ENCODE peak calls at places on chromosome 6, in nine cellular contexts. One of them, this sample, is unnamed. For H3K4me1, the result is how much of the 10 kb centered on the place peaks cover.

GRCh38 chr6:108589244-108589730 is 28.6 kb downstream of the FOXO3 start:
- DNase-seq in A549: peak
- DNase-seq in uterus: peak
- DNase-seq in adrenal gland: peak
- DNase-seq in body of pancreas: peak
- DNase-seq in right lobe of liver: peak
- DNase-seq in IMR-90: peak
- DNase-seq in HCT116: peak
- DNase-seq in testis: peak
- DNase-seq in this sample: peak

GRCh38 chr6:144528605-144529425 is 243.7 kb downstream of the UTRN start:
- DNase-seq in testis: no peak
- DNase-seq in IMR-90: peak
- DNase-seq in adrenal gland: no peak
- DNase-seq in right lobe of liver: no peak
- DNase-seq in A549: no peak
- DNase-seq in HCT116: no peak
- DNase-seq in uterus: no peak
- DNase-seq in body of pancreas: no peak
- DNase-seq in this sample: peak

GRCh38 chr6:167826230-167827061 is at the start of gene AFDN:
- DNase-seq in HCT116: no peak
- DNase-seq in uterus: peak
- DNase-seq in adrenal gland: peak
- DNase-seq in body of pancreas: peak
- DNase-seq in testis: peak
- DNase-seq in A549: peak
- DNase-seq in IMR-90: peak
- DNase-seq in right lobe of liver: peak
- DNase-seq in this sample: peak

GRCh38 chr6:151914475-151914874 is 107.0 kb downstream of the ESR1 start:
- DNase-seq in HCT116: no peak
- DNase-seq in adrenal gland: no peak
- DNase-seq in body of pancreas: no peak
- DNase-seq in right lobe of liver: no peak
- DNase-seq in IMR-90: no peak
- DNase-seq in A549: peak
- DNase-seq in testis: no peak
- DNase-seq in uterus: no peak
- DNase-seq in this sample: no peak

GRCh38 chr6:127458190-127458589 is 999 bp downstream of the KIAA0408 start:
- DNase-seq in adrenal gland: no peak
- DNase-seq in body of pancreas: no peak
- DNase-seq in right lobe of liver: no peak
- DNase-seq in testis: no peak
- DNase-seq in HCT116: no peak
- DNase-seq in A549: no peak
- DNase-seq in uterus: no peak
- DNase-seq in IMR-90: no peak
- DNase-seq in this sample: no peak

GRCh38 chr6:109076421-109076820 is 18.2 kb downstream of the SESN1 start:
- DNase-seq in HCT116: no peak
- DNase-seq in testis: no peak
- DNase-seq in right lobe of liver: no peak
- DNase-seq in body of pancreas: no peak
- DNase-seq in adrenal gland: no peak
- DNase-seq in uterus: no peak
- DNase-seq in IMR-90: no peak
- DNase-seq in A549: no peak
- DNase-seq in this sample: no peak

GRCh38 chr6:149503276-149503675 is 18.5 kb upstream of the ZC3H12D start:
- DNase-seq in adrenal gland: no peak
- DNase-seq in IMR-90: no peak
- DNase-seq in body of pancreas: no peak
- DNase-seq in uterus: no peak
- DNase-seq in HCT116: no peak
- DNase-seq in testis: no peak
- DNase-seq in A549: no peak
- DNase-seq in right lobe of liver: no peak
- DNase-seq in this sample: no peak

GRCh38 chr6:103534107-103534506 is 1325.6 kb downstream of the HACE1 start:
- DNase-seq in IMR-90: no peak
- DNase-seq in uterus: no peak
- DNase-seq in body of pancreas: no peak
- DNase-seq in A549: no peak
- DNase-seq in right lobe of liver: no peak
- DNase-seq in testis: no peak
- DNase-seq in adrenal gland: no peak
- DNase-seq in HCT116: no peak
- DNase-seq in this sample: no peak

GRCh38 chr6:111445786-111446395 is 37.1 kb downstream of the REV3L start:
- DNase-seq in body of pancreas: no peak
- DNase-seq in adrenal gland: no peak
- DNase-seq in HCT116: no peak
- DNase-seq in testis: no peak
- DNase-seq in A549: no peak
- DNase-seq in uterus: no peak
- DNase-seq in right lobe of liver: no peak
- DNase-seq in IMR-90: no peak
- DNase-seq in this sample: no peak

GRCh38 chr6:115544765-115545409 is 515.8 kb downstream of the FRK start:
- DNase-seq in uterus: no peak
- DNase-seq in testis: no peak
- DNase-seq in right lobe of liver: no peak
- DNase-seq in adrenal gland: no peak
- DNase-seq in IMR-90: no peak
- DNase-seq in HCT116: no peak
- DNase-seq in body of pancreas: no peak
- DNase-seq in A549: no peak
- DNase-seq in this sample: no peak

GRCh38 chr6:100435299-100435698 is 29.4 kb downstream of the SIM1 start:
- DNase-seq in HCT116: peak
- DNase-seq in adrenal gland: no peak
- DNase-seq in right lobe of liver: no peak
- DNase-seq in testis: no peak
- DNase-seq in A549: peak
- DNase-seq in body of pancreas: no peak
- DNase-seq in IMR-90: no peak
- DNase-seq in uterus: no peak
- DNase-seq in this sample: no peak

GRCh38 chr6:164085552-164086325 is 671.2 kb downstream of the QKI start:
- DNase-seq in testis: no peak
- DNase-seq in adrenal gland: no peak
- DNase-seq in body of pancreas: peak
- DNase-seq in IMR-90: no peak
- DNase-seq in right lobe of liver: no peak
- DNase-seq in HCT116: no peak
- DNase-seq in A549: no peak
- DNase-seq in uterus: peak
- DNase-seq in this sample: peak

GRCh38 chr6:101722991-101723579 is 329.6 kb downstream of the GRIK2 start:
- DNase-seq in testis: no peak
- DNase-seq in right lobe of liver: no peak
- DNase-seq in HCT116: no peak
- DNase-seq in body of pancreas: no peak
- DNase-seq in A549: peak
- DNase-seq in uterus: no peak
- DNase-seq in adrenal gland: no peak
- DNase-seq in IMR-90: peak
- DNase-seq in this sample: no peak

GRCh38 chr6:21664263-21665081 is 70.9 kb downstream of the SOX4 start:
- DNase-seq in uterus: peak
- DNase-seq in adrenal gland: no peak
- DNase-seq in testis: peak
- DNase-seq in A549: peak
- DNase-seq in HCT116: no peak
- DNase-seq in right lobe of liver: no peak
- DNase-seq in body of pancreas: peak
- DNase-seq in IMR-90: no peak
- DNase-seq in this sample: peak

GRCh38 chr6:117494694-117495318 is 12.3 kb downstream of the DCBLD1 start:
- DNase-seq in uterus: no peak
- DNase-seq in IMR-90: no peak
- DNase-seq in testis: no peak
- DNase-seq in HCT116: no peak
- DNase-seq in right lobe of liver: no peak
- DNase-seq in A549: peak
- DNase-seq in adrenal gland: no peak
- DNase-seq in body of pancreas: no peak
- DNase-seq in this sample: no peak

DNA sequence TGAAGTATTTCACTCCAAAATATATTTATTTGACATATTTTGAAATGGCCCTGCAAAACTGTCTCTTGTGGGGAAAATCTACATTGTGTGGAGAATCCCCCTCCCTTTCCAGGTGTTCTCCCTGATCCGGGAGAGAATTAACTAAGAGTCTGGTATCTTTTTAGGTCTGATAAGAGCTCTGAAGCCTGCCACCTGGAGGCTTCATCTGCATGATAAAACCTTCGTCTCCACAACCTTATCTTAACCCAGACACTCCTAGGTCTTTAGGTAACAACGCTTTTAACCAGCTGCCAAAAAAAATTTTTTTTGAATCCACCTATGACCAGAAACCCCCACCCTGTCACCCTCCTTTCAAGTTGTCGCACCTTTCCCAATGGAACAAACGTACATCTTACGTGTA is 43.0 kb downstream of the FAM184A start:
- DNase-seq in HCT116: no peak
- DNase-seq in body of pancreas: no peak
- DNase-seq in right lobe of liver: no peak
- DNase-seq in IMR-90: no peak
- DNase-seq in adrenal gland: no peak
- DNase-seq in uterus: no peak
- DNase-seq in A549: no peak
- DNase-seq in testis: no peak
- DNase-seq in this sample: no peak
- H3K4me1 ChIP-seq in HCT116: under half
- H3K4me1 ChIP-seq in body of pancreas: under half
- H3K4me1 ChIP-seq in right lobe of liver: under half
- H3K4me1 ChIP-seq in IMR-90: under half
- H3K4me1 ChIP-seq in adrenal gland: under half
- H3K4me1 ChIP-seq in uterus: under half
- H3K4me1 ChIP-seq in A549: under half
- H3K4me1 ChIP-seq in testis: under half
- H3K4me1 ChIP-seq in this sample: under half

DNA sequence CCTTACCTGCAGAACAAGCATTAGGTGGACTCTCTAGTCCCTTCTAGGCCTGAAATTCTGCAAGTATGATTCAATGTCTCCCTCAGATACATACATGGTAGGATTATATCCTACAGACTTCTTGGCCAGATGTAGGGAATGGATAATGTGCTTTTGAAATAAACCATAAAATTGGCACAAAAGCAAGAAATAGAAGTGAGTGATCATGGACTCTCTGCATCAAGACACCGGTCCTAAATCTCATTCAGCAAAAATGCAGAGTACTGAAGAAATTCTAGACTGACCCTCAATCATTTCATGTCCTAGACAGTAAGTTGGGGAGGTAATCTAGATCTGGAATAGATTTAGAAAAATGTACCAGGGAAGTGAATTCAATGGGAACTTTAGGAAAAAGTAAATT is 69.6 kb upstream of the ADTRP start:
- DNase-seq in body of pancreas: no peak
- DNase-seq in adrenal gland: no peak
- DNase-seq in right lobe of liver: no peak
- DNase-seq in A549: no peak
- DNase-seq in uterus: no peak
- DNase-seq in testis: no peak
- DNase-seq in HCT116: no peak
- DNase-seq in IMR-90: peak
- DNase-seq in this sample: no peak
- TF ChIP-seq POLR2A in body of pancreas: no peak
- TF ChIP-seq POLR2A in adrenal gland: no peak
- TF ChIP-seq POLR2A in right lobe of liver: no peak
- TF ChIP-seq POLR2A in A549: no peak
- TF ChIP-seq POLR2A in uterus: no peak
- TF ChIP-seq POLR2A in testis: no peak
- TF ChIP-seq POLR2A in HCT116: no peak
- TF ChIP-seq POLR2A in IMR-90: no peak
- TF ChIP-seq POLR2A in this sample: no peak

DNA sequence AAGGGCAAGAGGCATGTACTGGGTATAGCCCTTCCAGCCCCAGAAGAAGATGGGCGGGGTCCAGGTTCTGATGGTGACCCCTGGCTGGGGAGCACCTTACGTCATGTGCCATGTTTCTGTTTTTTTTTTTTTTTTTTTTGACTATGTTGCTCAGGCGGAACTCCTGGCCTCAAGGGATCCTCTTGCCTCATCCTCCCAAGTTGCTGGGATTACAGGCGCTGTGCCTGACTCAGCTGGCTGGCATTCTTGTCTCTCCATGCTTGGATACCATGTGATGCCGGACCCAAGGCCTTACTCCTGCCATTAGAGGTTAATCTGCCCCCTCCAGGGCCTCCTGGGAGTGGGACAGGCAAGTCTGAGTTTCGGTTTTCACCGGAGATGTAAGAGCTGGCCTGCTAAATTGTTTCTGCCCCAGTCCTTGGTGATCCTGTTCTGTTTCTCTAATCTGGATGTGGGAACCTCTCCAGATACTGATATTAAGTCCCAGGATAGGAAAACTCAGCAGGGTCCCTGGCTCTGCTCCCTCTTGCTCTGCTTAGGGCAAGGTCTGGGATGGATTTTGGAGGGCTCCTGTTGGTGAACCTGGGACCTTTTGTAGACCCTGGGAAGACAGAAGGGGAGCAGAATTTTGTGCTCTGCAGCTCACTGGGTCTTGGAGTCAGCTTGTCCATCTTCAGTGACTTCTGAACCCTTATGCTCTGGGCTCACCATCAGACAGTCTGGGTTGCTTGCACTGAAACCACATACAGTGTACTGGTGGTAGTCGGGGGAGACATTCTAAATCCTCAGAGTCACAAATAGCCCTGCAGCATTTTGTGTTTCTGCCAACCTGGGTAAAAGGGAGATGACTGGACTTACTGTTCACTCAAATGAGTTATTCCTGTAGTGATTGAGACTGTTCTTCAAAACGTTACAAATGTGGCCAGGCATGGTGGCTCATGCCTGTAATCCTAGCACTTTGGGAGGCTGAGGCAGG is 45.1 kb downstream of the PTK7 start:
- DNase-seq in right lobe of liver: no peak
- DNase-seq in IMR-90: peak
- DNase-seq in testis: peak
- DNase-seq in A549: peak
- DNase-seq in adrenal gland: peak
- DNase-seq in uterus: peak
- DNase-seq in body of pancreas: peak
- DNase-seq in HCT116: peak
- DNase-seq in this sample: no peak
- TF ChIP-seq CTCF in right lobe of liver: no peak
- TF ChIP-seq CTCF in IMR-90: peak
- TF ChIP-seq CTCF in testis: no peak
- TF ChIP-seq CTCF in A549: no peak
- TF ChIP-seq CTCF in adrenal gland: no peak
- TF ChIP-seq CTCF in uterus: peak
- TF ChIP-seq CTCF in body of pancreas: no peak
- TF ChIP-seq CTCF in HCT116: no peak
- TF ChIP-seq CTCF in this sample: no peak

DNA sequence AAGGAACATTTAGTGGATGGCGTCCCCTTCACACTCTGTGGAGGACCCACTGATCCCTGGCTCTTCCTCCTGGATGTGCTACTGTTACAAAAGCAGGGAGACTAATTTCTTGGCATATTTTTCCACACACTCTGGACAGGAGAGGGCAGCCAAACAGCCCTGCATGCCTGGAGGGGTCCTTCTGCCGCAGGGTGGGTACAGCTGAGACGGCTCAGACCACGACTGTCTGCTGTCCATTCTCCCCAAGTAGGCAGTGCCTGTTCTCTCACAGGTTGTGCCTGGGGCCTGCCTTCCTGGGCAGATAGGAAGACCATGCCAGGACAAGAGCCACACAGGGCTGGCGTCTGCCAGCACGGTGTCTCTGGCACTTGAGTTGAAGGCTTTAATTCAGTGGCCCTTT is 260.1 kb downstream of the FOXC1 start:
- DNase-seq in IMR-90: no peak
- DNase-seq in testis: no peak
- DNase-seq in body of pancreas: no peak
- DNase-seq in adrenal gland: no peak
- DNase-seq in uterus: no peak
- DNase-seq in right lobe of liver: no peak
- DNase-seq in A549: no peak
- DNase-seq in HCT116: no peak
- DNase-seq in this sample: no peak
- H3K4me1 ChIP-seq in IMR-90: under half
- H3K4me1 ChIP-seq in testis: under half
- H3K4me1 ChIP-seq in body of pancreas: under half
- H3K4me1 ChIP-seq in adrenal gland: under half
- H3K4me1 ChIP-seq in uterus: under half
- H3K4me1 ChIP-seq in right lobe of liver: under half
- H3K4me1 ChIP-seq in A549: under half
- H3K4me1 ChIP-seq in HCT116: under half
- H3K4me1 ChIP-seq in this sample: under half